ENCODE peak calls at places on chromosomes 11 and 22, in five cellular contexts. T is brain microvascular endothelial cell, G is kidney tubule cell, K is stomach, L is heart left ventricle. R is an unnamed sample.

GRCh38 chr22:26534166-26534855 is 22.0 kb upstream of the TFIP11 start:
- DNase-seq in T (no peak), G (no peak), K (no peak), L (no peak), R (no peak)

GRCh38 chr22:28885939-28886338 is 2.6 kb downstream of the ZNRF3 start:
- DNase-seq in T (no peak), G (no peak), K (peak; percentile 48), L (no peak), R (peak; percentile 50)

GRCh38 chr11:2143652-2144548 is 4.7 kb upstream of the IGF2 start:
- DNase-seq in T (no peak), G (peak; percentile 4), K (no peak), L (no peak), R (no peak)

GRCh38 chr11:45331839-45332485 is 45.8 kb upstream of the SYT13 start:
- DNase-seq in T (no peak), G (no peak), K (no peak), L (no peak), R (no peak)

GRCh38 chr11:69587454-69588081 is 53.4 kb upstream of the CCND1 start:
- DNase-seq in T (peak; percentile 69), G (peak; percentile 97), K (no peak), L (no peak), R (peak; percentile 44)

GRCh38 chr22:42280140-42280539 is 9.7 kb upstream of the TCF20 start:
- DNase-seq in T (no peak), G (no peak), K (no peak), L (no peak), R (no peak)

GRCh38 chr11:117218133-117218915 is 13.5 kb downstream of the PCSK7 start:
- DNase-seq in T (no peak), G (no peak), K (no peak), L (peak; percentile 52), R (no peak)

GRCh38 chr11:117816151-117816741 is 8.3 kb downstream of the FXYD2 start:
- DNase-seq in T (peak; percentile 30), G (peak; percentile 78), K (no peak), L (no peak), R (peak; percentile 75)

GRCh38 chr11:75631086-75631694 is 37.6 kb downstream of the MAP6 start:
- DNase-seq in T (no peak), G (no peak), K (no peak), L (no peak), R (no peak)

GRCh38 chr22:27809226-27809625 is 7.7 kb upstream of the MN1 start:
- DNase-seq in T (no peak), G (no peak), K (no peak), L (no peak), R (no peak)

GRCh38 chr11:119011476-119011875 is 6.7 kb downstream of the RPS25 start:
- DNase-seq in T (no peak), G (peak; percentile 42), K (no peak), L (no peak), R (no peak)

GRCh38 chr22:29154364-29155048 is 51.2 kb upstream of the EMID1 start:
- DNase-seq in T (peak; percentile 44), G (peak; percentile 70), K (peak; percentile 79), L (peak; percentile 76), R (peak; percentile 37)

GRCh38 chr11:75425422-75425821 is 7.6 kb downstream of the KLHL35 start:
- DNase-seq in T (no peak), G (no peak), K (no peak), L (no peak), R (no peak)

GRCh38 chr22:45686004-45686403 is 14.4 kb downstream of the ATXN10 start:
- DNase-seq in T (peak; percentile 24), G (no peak), K (no peak), L (no peak), R (no peak)

R was measured in renal cortical epithelial cell.